ENCODE peak calls at places on chromosomes 13 and 19, in seven cellular contexts. One of them, this sample, is unnamed.

GRCh38 chr13:106028916-106029315 is 506.5 kb downstream of the EFNB2 start:
- DNase-seq in IMR-90: no peak
- DNase-seq in sigmoid colon: no peak
- DNase-seq in NB4: no peak
- DNase-seq in suprapubic skin: no peak
- DNase-seq in heart left ventricle: no peak
- DNase-seq in right lobe of liver: no peak
- DNase-seq in this sample: no peak

GRCh38 chr19:17089238-17089637 is 13.7 kb downstream of the MYO9B start:
- DNase-seq in IMR-90: peak; percentile 95
- DNase-seq in sigmoid colon: no peak
- DNase-seq in NB4: no peak
- DNase-seq in suprapubic skin: no peak
- DNase-seq in heart left ventricle: no peak
- DNase-seq in right lobe of liver: no peak
- DNase-seq in this sample: no peak

GRCh38 chr13:100088282-100088647 is 628 bp upstream of the PCCA start:
- DNase-seq in IMR-90: no peak
- DNase-seq in sigmoid colon: no peak
- DNase-seq in NB4: no peak
- DNase-seq in suprapubic skin: no peak
- DNase-seq in heart left ventricle: no peak
- DNase-seq in right lobe of liver: no peak
- DNase-seq in this sample: no peak

GRCh38 chr19:53521373-53522202 is 16.4 kb upstream of the ZNF331 start:
- DNase-seq in IMR-90: no peak
- DNase-seq in sigmoid colon: no peak
- DNase-seq in NB4: no peak
- DNase-seq in suprapubic skin: no peak
- DNase-seq in heart left ventricle: no peak
- DNase-seq in right lobe of liver: no peak
- DNase-seq in this sample: no peak

GRCh38 chr19:29247912-29248311 is 35.0 kb upstream of the UQCRFS1 start:
- DNase-seq in IMR-90: no peak
- DNase-seq in sigmoid colon: no peak
- DNase-seq in NB4: no peak
- DNase-seq in suprapubic skin: no peak
- DNase-seq in heart left ventricle: peak; percentile 35
- DNase-seq in right lobe of liver: no peak
- DNase-seq in this sample: no peak

GRCh38 chr19:1979017-1979416 is 36.5 kb downstream of the BTBD2 start:
- DNase-seq in IMR-90: no peak
- DNase-seq in sigmoid colon: no peak
- DNase-seq in NB4: no peak
- DNase-seq in suprapubic skin: no peak
- DNase-seq in heart left ventricle: no peak
- DNase-seq in right lobe of liver: no peak
- DNase-seq in this sample: no peak

GRCh38 chr19:34363094-34363493 is 1.9 kb upstream of the GPI start:
- DNase-seq in IMR-90: no peak
- DNase-seq in sigmoid colon: no peak
- DNase-seq in NB4: no peak
- DNase-seq in suprapubic skin: no peak
- DNase-seq in heart left ventricle: no peak
- DNase-seq in right lobe of liver: no peak
- DNase-seq in this sample: no peak

GRCh38 chr13:45615501-45616101 is at the start of gene ERICH6B:
- DNase-seq in IMR-90: peak; percentile 7
- DNase-seq in sigmoid colon: no peak
- DNase-seq in NB4: peak; percentile 30
- DNase-seq in suprapubic skin: no peak
- DNase-seq in heart left ventricle: no peak
- DNase-seq in right lobe of liver: no peak
- DNase-seq in this sample: peak; percentile 5

GRCh38 chr19:31875550-31875949 is 469.9 kb upstream of the ZNF507 start:
- DNase-seq in IMR-90: no peak
- DNase-seq in sigmoid colon: no peak
- DNase-seq in NB4: no peak
- DNase-seq in suprapubic skin: peak; percentile 47
- DNase-seq in heart left ventricle: no peak
- DNase-seq in right lobe of liver: no peak
- DNase-seq in this sample: no peak

GRCh38 chr13:42047561-42048322 is 706 bp upstream of the DGKH start:
- DNase-seq in IMR-90: peak; percentile 70
- DNase-seq in sigmoid colon: peak; percentile 70
- DNase-seq in NB4: peak; percentile 39
- DNase-seq in suprapubic skin: no peak
- DNase-seq in heart left ventricle: peak; percentile 53
- DNase-seq in right lobe of liver: peak; percentile 52
- DNase-seq in this sample: peak; percentile 14

GRCh38 chr19:28956971-28957370 is 256.0 kb downstream of the UQCRFS1 start:
- DNase-seq in IMR-90: no peak
- DNase-seq in sigmoid colon: no peak
- DNase-seq in NB4: no peak
- DNase-seq in suprapubic skin: no peak
- DNase-seq in heart left ventricle: no peak
- DNase-seq in right lobe of liver: no peak
- DNase-seq in this sample: no peak

GRCh38 chr13:102993348-102993747 is 72.9 kb downstream of the SLC10A2 start:
- DNase-seq in IMR-90: no peak
- DNase-seq in sigmoid colon: no peak
- DNase-seq in NB4: no peak
- DNase-seq in suprapubic skin: no peak
- DNase-seq in heart left ventricle: no peak
- DNase-seq in right lobe of liver: no peak
- DNase-seq in this sample: no peak

GRCh38 chr13:33348366-33348765 is 62.8 kb upstream of the STARD13 start:
- DNase-seq in IMR-90: peak; percentile 85
- DNase-seq in sigmoid colon: no peak
- DNase-seq in NB4: no peak
- DNase-seq in suprapubic skin: no peak
- DNase-seq in heart left ventricle: no peak
- DNase-seq in right lobe of liver: no peak
- DNase-seq in this sample: no peak

GRCh38 chr13:63161219-63161618 is 1745.6 kb upstream of the PCDH20 start:
- DNase-seq in IMR-90: peak; percentile 57
- DNase-seq in sigmoid colon: no peak
- DNase-seq in NB4: no peak
- DNase-seq in suprapubic skin: no peak
- DNase-seq in heart left ventricle: no peak
- DNase-seq in right lobe of liver: no peak
- DNase-seq in this sample: no peak
- TF ChIP-seq POLR2A in IMR-90: no peak
- TF ChIP-seq POLR2A in sigmoid colon: no peak
- TF ChIP-seq POLR2A in NB4: no peak
- TF ChIP-seq POLR2A in suprapubic skin: no peak
- TF ChIP-seq POLR2A in heart left ventricle: no peak
- TF ChIP-seq POLR2A in right lobe of liver: no peak
- TF ChIP-seq POLR2A in this sample: no peak

DNA sequence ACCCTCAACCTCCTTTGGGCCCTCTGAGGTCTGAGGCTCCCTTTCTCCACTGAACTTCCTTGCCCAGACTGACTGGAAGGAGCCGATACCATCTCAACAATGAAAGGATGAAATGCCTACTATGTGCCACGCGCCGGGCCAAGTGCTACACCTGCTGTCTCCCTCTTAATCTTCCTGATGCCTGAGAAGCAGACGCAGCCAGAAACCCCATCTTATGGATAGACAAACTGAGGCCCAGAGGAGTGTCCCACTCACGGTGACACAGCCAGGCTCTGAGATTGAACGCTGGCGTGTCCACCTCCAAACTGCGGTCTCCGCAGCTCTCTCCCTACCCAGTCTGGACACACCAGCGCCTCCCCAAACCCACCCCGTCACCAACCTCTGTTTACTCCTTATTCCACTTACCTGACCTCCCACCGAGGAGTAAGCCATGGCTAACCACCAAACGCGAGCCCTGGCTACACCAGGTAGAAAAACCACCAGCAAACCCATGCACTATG is 20.9 kb downstream of the MLLT1 start:
- DNase-seq in IMR-90: no peak
- DNase-seq in sigmoid colon: no peak
- DNase-seq in NB4: no peak
- DNase-seq in suprapubic skin: no peak
- DNase-seq in heart left ventricle: no peak
- DNase-seq in right lobe of liver: no peak
- DNase-seq in this sample: no peak
- TF ChIP-seq POLR2A in IMR-90: no peak
- TF ChIP-seq POLR2A in sigmoid colon: no peak
- TF ChIP-seq POLR2A in NB4: no peak
- TF ChIP-seq POLR2A in suprapubic skin: no peak
- TF ChIP-seq POLR2A in heart left ventricle: no peak
- TF ChIP-seq POLR2A in right lobe of liver: no peak
- TF ChIP-seq POLR2A in this sample: no peak

GRCh38 chr19:42271861-42272534 is 2.9 kb downstream of the CIC start:
- DNase-seq in IMR-90: no peak
- DNase-seq in sigmoid colon: peak; percentile 68
- DNase-seq in NB4: no peak
- DNase-seq in suprapubic skin: peak; percentile 78
- DNase-seq in heart left ventricle: no peak
- DNase-seq in right lobe of liver: no peak
- DNase-seq in this sample: no peak

GRCh38 chr19:42268704-42269517 is at the start of gene CIC:
- DNase-seq in IMR-90: peak; percentile 100
- DNase-seq in sigmoid colon: peak; percentile 100
- DNase-seq in NB4: peak; percentile 99
- DNase-seq in suprapubic skin: peak; percentile 100
- DNase-seq in heart left ventricle: peak; percentile 100
- DNase-seq in right lobe of liver: peak; percentile 100
- DNase-seq in this sample: peak; percentile 100

GRCh38 chr19:42271045-42271419 is 2.0 kb downstream of the CIC start:
- DNase-seq in IMR-90: no peak
- DNase-seq in sigmoid colon: no peak
- DNase-seq in NB4: no peak
- DNase-seq in suprapubic skin: no peak
- DNase-seq in heart left ventricle: no peak
- DNase-seq in right lobe of liver: no peak
- DNase-seq in this sample: no peak

GRCh38 chr19:42269518-42270345 is 680 bp downstream of the CIC start:
- DNase-seq in IMR-90: no peak
- DNase-seq in sigmoid colon: peak; percentile 77
- DNase-seq in NB4: no peak
- DNase-seq in suprapubic skin: peak; percentile 81
- DNase-seq in heart left ventricle: no peak
- DNase-seq in right lobe of liver: no peak
- DNase-seq in this sample: peak; percentile 70

GRCh38 chr19:42270346-42271044 is 1.4 kb downstream of the CIC start:
- DNase-seq in IMR-90: no peak
- DNase-seq in sigmoid colon: peak; percentile 92
- DNase-seq in NB4: peak; percentile 60
- DNase-seq in suprapubic skin: peak; percentile 82
- DNase-seq in heart left ventricle: no peak
- DNase-seq in right lobe of liver: peak; percentile 80
- DNase-seq in this sample: peak; percentile 78
- TF ChIP-seq POLR2A in IMR-90: peak; percentile 79
- TF ChIP-seq POLR2A in sigmoid colon: no peak
- TF ChIP-seq POLR2A in NB4: no peak
- TF ChIP-seq POLR2A in suprapubic skin: no peak
- TF ChIP-seq POLR2A in heart left ventricle: no peak
- TF ChIP-seq POLR2A in right lobe of liver: peak; percentile 62
- TF ChIP-seq POLR2A in this sample: peak; percentile 55

GRCh38 chr19:51688665-51689571 is 4.2 kb upstream of the SPACA6 start:
- DNase-seq in IMR-90: peak; percentile 95
- DNase-seq in sigmoid colon: peak; percentile 97
- DNase-seq in NB4: no peak
- DNase-seq in suprapubic skin: peak; percentile 92
- DNase-seq in heart left ventricle: peak; percentile 96
- DNase-seq in right lobe of liver: peak; percentile 82
- DNase-seq in this sample: no peak
- TF ChIP-seq POLR2A in IMR-90: peak; percentile 73
- TF ChIP-seq POLR2A in sigmoid colon: peak; percentile 53
- TF ChIP-seq POLR2A in NB4: no peak
- TF ChIP-seq POLR2A in suprapubic skin: no peak
- TF ChIP-seq POLR2A in heart left ventricle: peak; percentile 69
- TF ChIP-seq POLR2A in right lobe of liver: no peak
- TF ChIP-seq POLR2A in this sample: no peak

GRCh38 chr19:7504684-7505083 is 11.2 kb upstream of the ZNF358 start:
- DNase-seq in IMR-90: no peak
- DNase-seq in sigmoid colon: no peak
- DNase-seq in NB4: no peak
- DNase-seq in suprapubic skin: no peak
- DNase-seq in heart left ventricle: no peak
- DNase-seq in right lobe of liver: no peak
- DNase-seq in this sample: peak; percentile 90
- TF ChIP-seq POLR2A in IMR-90: no peak
- TF ChIP-seq POLR2A in sigmoid colon: no peak
- TF ChIP-seq POLR2A in NB4: no peak
- TF ChIP-seq POLR2A in suprapubic skin: no peak
- TF ChIP-seq POLR2A in heart left ventricle: no peak
- TF ChIP-seq POLR2A in right lobe of liver: no peak
- TF ChIP-seq POLR2A in this sample: no peak

GRCh38 chr19:39031368-39032163 is 783 bp downstream of the FBXO27 start:
- DNase-seq in IMR-90: no peak
- DNase-seq in sigmoid colon: peak; percentile 83
- DNase-seq in NB4: peak; percentile 74
- DNase-seq in suprapubic skin: peak; percentile 90
- DNase-seq in heart left ventricle: peak; percentile 91
- DNase-seq in right lobe of liver: peak; percentile 100
- DNase-seq in this sample: peak; percentile 58

GRCh38 chr19:39032164-39032918 is at the start of gene FBXO27:
- DNase-seq in IMR-90: no peak
- DNase-seq in sigmoid colon: no peak
- DNase-seq in NB4: peak; percentile 8
- DNase-seq in suprapubic skin: peak; percentile 84
- DNase-seq in heart left ventricle: peak; percentile 48
- DNase-seq in right lobe of liver: peak; percentile 54
- DNase-seq in this sample: no peak

GRCh38 chr19:39024875-39025641 is 7.3 kb downstream of the FBXO27 start:
- DNase-seq in IMR-90: no peak
- DNase-seq in sigmoid colon: no peak
- DNase-seq in NB4: no peak
- DNase-seq in suprapubic skin: no peak
- DNase-seq in heart left ventricle: no peak
- DNase-seq in right lobe of liver: no peak
- DNase-seq in this sample: no peak

GRCh38 chr19:39030854-39031367 is 1.4 kb downstream of the FBXO27 start:
- DNase-seq in IMR-90: no peak
- DNase-seq in sigmoid colon: no peak
- DNase-seq in NB4: no peak
- DNase-seq in suprapubic skin: no peak
- DNase-seq in heart left ventricle: no peak
- DNase-seq in right lobe of liver: no peak
- DNase-seq in this sample: no peak
- TF ChIP-seq POLR2A in IMR-90: no peak
- TF ChIP-seq POLR2A in sigmoid colon: no peak
- TF ChIP-seq POLR2A in NB4: no peak
- TF ChIP-seq POLR2A in suprapubic skin: no peak
- TF ChIP-seq POLR2A in heart left ventricle: no peak
- TF ChIP-seq POLR2A in right lobe of liver: peak; percentile 60
- TF ChIP-seq POLR2A in this sample: no peak